ENCODE peak calls at places on chromosomes 13 and 19, in eight cellular contexts. B is foreskin fibroblast, N is head of caudate nucleus, U is heart left ventricle, X is iris pigment epithelial cell, F is HCEC 1CT, E is GM18507, G is lower lobe of right lung. S is an unnamed sample.

GRCh38 chr13:72314210-72314609 is 413.2 kb downstream of the MZT1 start:
- DNase-seq in B (no peak), N (no peak), U (no peak), X (no peak), F (no peak), E (no peak), G (no peak), S (no peak)

GRCh38 chr19:54035215-54036178 is 28.2 kb downstream of the VSTM1 start:
- DNase-seq in B (peak; percentile 95), N (no peak), U (no peak), X (peak; percentile 87), F (peak; percentile 89), E (no peak), G (no peak), S (peak; percentile 68)

GRCh38 chr19:42528354-42529247 is at the start of gene CEACAM1:
- DNase-seq in B (peak; percentile 6), N (no peak), U (peak; percentile 43), X (peak; percentile 43), F (no peak), E (peak; percentile 35), G (peak; percentile 71), S (no peak)

GRCh38 chr19:39195755-39196154 is 1.0 kb upstream of the NCCRP1 start:
- DNase-seq in B (no peak), N (no peak), U (no peak), X (no peak), F (no peak), E (no peak), G (no peak), S (no peak)

GRCh38 chr19:39082745-39083598 is 1.2 kb upstream of the ACP7 start:
- DNase-seq in B (no peak), N (peak; percentile 47), U (no peak), X (no peak), F (no peak), E (no peak), G (no peak), S (no peak)

GRCh38 chr19:33300016-33300981 is 2.0 kb downstream of the CEBPA start:
- DNase-seq in B (no peak), N (no peak), U (no peak), X (no peak), F (no peak), E (no peak), G (no peak), S (no peak)

GRCh38 chr19:52494518-52494917 is 33.0 kb upstream of the ZNF808 start:
- DNase-seq in B (no peak), N (no peak), U (no peak), X (peak; percentile 46), F (no peak), E (no peak), G (no peak), S (no peak)

GRCh38 chr19:42176649-42176989 is 40.9 kb downstream of the DEDD2 start:
- DNase-seq in B (no peak), N (no peak), U (no peak), X (no peak), F (no peak), E (no peak), G (no peak), S (no peak)

GRCh38 chr19:49857061-49857833 is 6.3 kb downstream of the PTOV1 start:
- DNase-seq in B (no peak), N (no peak), U (no peak), X (no peak), F (no peak), E (no peak), G (no peak), S (no peak)

S was measured in skeletal muscle cell.